ENCODE peak calls at places on chromosome 3, in ten cellular contexts. Q is MM.1S; C is hypothalamus; S is AG08396; O is NCI-H1694; A is NCI-H1105 treated with DMSO at 0.1 percent for 48 hours; K is posterior vena cava; P is lower leg skin; R is HT1080; B is activated T-cell treated with anti-CD3 and anti-CD28 coated beads, Interleukin-2, amount 50 U/mL, for 4 hours. G is an unnamed sample.

GRCh38 chr3:30894521-30895289 is at the start of gene GADL1:
- DNase-seq in Q (no peak), C (no peak), S (peak; percentile 45), O (no peak), A (no peak), K (peak; percentile 86), P (no peak), R (no peak), B (no peak), G (peak; percentile 88)

GRCh38 chr3:105533955-105534354 is 167.2 kb downstream of the ALCAM start:
- DNase-seq in Q (no peak), C (no peak), S (no peak), O (no peak), A (no peak), K (no peak), P (no peak), R (no peak), B (no peak), G (no peak)

GRCh38 chr3:124260206-124260915 is 268.4 kb upstream of the ROPN1 start:
- DNase-seq in Q (no peak), C (peak; percentile 21), S (peak; percentile 73), O (no peak), A (no peak), K (peak; percentile 90), P (peak; percentile 68), R (peak; percentile 90), B (no peak), G (no peak)

GRCh38 chr3:183310936-183311335 is 57.9 kb downstream of the B3GNT5 start:
- DNase-seq in Q (peak; percentile 79), C (no peak), S (no peak), O (no peak), A (no peak), K (no peak), P (no peak), R (no peak), B (no peak), G (no peak)

GRCh38 chr3:172673210-172673679 is 37.6 kb downstream of the NCEH1 start:
- DNase-seq in Q (peak; percentile 70), C (no peak), S (peak; percentile 44), O (peak; percentile 76), A (peak; percentile 68), K (no peak), P (no peak), R (peak; percentile 76), B (peak; percentile 41), G (no peak)

GRCh38 chr3:129439381-129439816 is 349 bp downstream of the MBD4 start:
- DNase-seq in Q (peak; percentile 51), C (no peak), S (peak; percentile 19), O (no peak), A (peak; percentile 58), K (peak; percentile 82), P (peak; percentile 42), R (no peak), B (peak; percentile 30), G (no peak)

GRCh38 chr3:126537116-126537729 is 13.3 kb downstream of the CHST13 start:
- DNase-seq in Q (no peak), C (no peak), S (no peak), O (no peak), A (no peak), K (peak; percentile 42), P (no peak), R (no peak), B (no peak), G (peak; percentile 72)

GRCh38 chr3:18730491-18730890 is 305.4 kb upstream of the SATB1 start:
- DNase-seq in Q (no peak), C (no peak), S (no peak), O (no peak), A (no peak), K (no peak), P (no peak), R (no peak), B (no peak), G (no peak)

G was measured in chondrocyte.